ENCODE peak calls at places on chromosomes 4 and X, in five cellular contexts. One of them, this sample, is unnamed.

GRCh38 chr4:23934223-23934622 is 44.4 kb upstream of the PPARGC1A start:
- DNase-seq in ovary: no peak
- DNase-seq in T-helper 2 cell: no peak
- DNase-seq in mesenchymal stem cell: no peak
- DNase-seq in MV-4-11: no peak
- DNase-seq in this sample: no peak

GRCh38 chr4:75158451-75158850 is 225.5 kb downstream of the PARM1 start:
- DNase-seq in MV-4-11: peak
- DNase-seq in mesenchymal stem cell: peak
- DNase-seq in ovary: no peak
- DNase-seq in T-helper 2 cell: no peak
- DNase-seq in this sample: no peak

GRCh38 chr4:63296773-63297172 is 1112.5 kb downstream of the TECRL start:
- DNase-seq in ovary: no peak
- DNase-seq in MV-4-11: no peak
- DNase-seq in mesenchymal stem cell: no peak
- DNase-seq in T-helper 2 cell: no peak
- DNase-seq in this sample: no peak

GRCh38 chr4:34766935-34767859 is 1477.1 kb downstream of the ARAP2 start:
- DNase-seq in T-helper 2 cell: no peak
- DNase-seq in MV-4-11: no peak
- DNase-seq in mesenchymal stem cell: no peak
- DNase-seq in ovary: no peak
- DNase-seq in this sample: no peak

GRCh38 chr4:106495498-106495897 is 126.9 kb upstream of the GIMD1 start:
- DNase-seq in mesenchymal stem cell: no peak
- DNase-seq in ovary: no peak
- DNase-seq in T-helper 2 cell: no peak
- DNase-seq in MV-4-11: peak
- DNase-seq in this sample: no peak

GRCh38 chr4:25951390-25951952 is 37.5 kb downstream of the SMIM20 start:
- DNase-seq in T-helper 2 cell: peak
- DNase-seq in MV-4-11: no peak
- DNase-seq in mesenchymal stem cell: no peak
- DNase-seq in ovary: no peak
- DNase-seq in this sample: no peak

GRCh38 chr4:122764808-122765189 is 32.3 kb downstream of the BBS12 start:
- DNase-seq in MV-4-11: peak
- DNase-seq in T-helper 2 cell: peak
- DNase-seq in ovary: no peak
- DNase-seq in mesenchymal stem cell: peak
- DNase-seq in this sample: no peak

GRCh38 chrX:43846558-43846957 is 35.7 kb downstream of the MAOB start:
- DNase-seq in T-helper 2 cell: no peak
- DNase-seq in MV-4-11: no peak
- DNase-seq in ovary: no peak
- DNase-seq in mesenchymal stem cell: no peak
- DNase-seq in this sample: no peak

GRCh38 chrX:100411802-100412333 is 1.8 kb upstream of the PCDH19 start:
- DNase-seq in ovary: no peak
- DNase-seq in T-helper 2 cell: no peak
- DNase-seq in mesenchymal stem cell: no peak
- DNase-seq in MV-4-11: no peak
- DNase-seq in this sample: no peak

GRCh38 chrX:45879512-45879911 is 665.7 kb downstream of the ZNF674 start:
- DNase-seq in mesenchymal stem cell: no peak
- DNase-seq in T-helper 2 cell: no peak
- DNase-seq in MV-4-11: no peak
- DNase-seq in ovary: no peak
- DNase-seq in this sample: no peak

GRCh38 chrX:47146121-47146935 is 1.3 kb downstream of the RBM10 start:
- DNase-seq in mesenchymal stem cell: no peak
- DNase-seq in T-helper 2 cell: no peak
- DNase-seq in MV-4-11: no peak
- DNase-seq in ovary: no peak
- DNase-seq in this sample: no peak

GRCh38 chr4:71355971-71356370 is 17.2 kb downstream of the SLC4A4 start:
- DNase-seq in ovary: no peak
- DNase-seq in mesenchymal stem cell: no peak
- DNase-seq in T-helper 2 cell: no peak
- DNase-seq in MV-4-11: no peak
- DNase-seq in this sample: no peak

GRCh38 chrX:47749185-47749967 is 87.3 kb upstream of the ZNF81 start:
- DNase-seq in ovary: peak
- DNase-seq in MV-4-11: peak
- DNase-seq in mesenchymal stem cell: peak
- DNase-seq in T-helper 2 cell: no peak
- DNase-seq in this sample: no peak

GRCh38 chr4:3436798-3437581 is 4.8 kb upstream of the HGFAC start:
- DNase-seq in MV-4-11: peak
- DNase-seq in ovary: no peak
- DNase-seq in mesenchymal stem cell: peak
- DNase-seq in T-helper 2 cell: peak
- DNase-seq in this sample: no peak